ENCODE peak calls at places on chromosomes 3 and 15, in nine cellular contexts. W is tibial nerve, L is fibroblast of lung, Y is prostate gland, P is sigmoid colon, A is thyroid gland, K is A549, S is Panc1, I is left ventricle myocardium inferior. U is an unnamed sample.
A peak's percentile ranks its signal among the peaks of the same experiment; 100 is the strongest.

GRCh38 chr3:119413603-119414280 is 49.7 kb downstream of the TMEM39A start:
- DNase-seq in A (no peak), P (no peak), W (no peak), I (no peak), Y (no peak), S (no peak), K (no peak), L (no peak), U (no peak)

GRCh38 chr3:179544981-179545645 is 17.6 kb upstream of the ACTL6A start:
- DNase-seq in S (no peak), Y (no peak), I (no peak), W (no peak), A (no peak), K (no peak), P (no peak), L (peak; percentile 91), U (no peak)

GRCh38 chr3:66165679-66166078 is 55.1 kb upstream of the SLC25A26 start:
- DNase-seq in K (no peak), A (no peak), L (no peak), Y (no peak), W (no peak), I (no peak), S (no peak), P (no peak), U (no peak)

GRCh38 chr3:157354722-157355121 is 81.9 kb upstream of the PTX3 start:
- DNase-seq in P (no peak), A (no peak), S (no peak), W (no peak), L (no peak), I (no peak), Y (no peak), K (peak; percentile 24), U (no peak)

GRCh38 chr15:48696627-48697312 is 51.3 kb upstream of the FBN1 start:
- DNase-seq in P (no peak), W (no peak), Y (no peak), A (no peak), I (no peak), L (peak; percentile 60), S (no peak), K (no peak), U (no peak)

GRCh38 chr3:49469037-49469875 is 811 bp upstream of the DAG1 start:
- DNase-seq in W (peak; percentile 54), P (peak; percentile 93), I (peak; percentile 82), S (no peak), A (peak; percentile 88), K (peak; percentile 68), Y (peak; percentile 57), L (peak; percentile 81), U (peak; percentile 64)

GRCh38 chr3:96264701-96265100 is 549.7 kb upstream of the EPHA6 start:
- DNase-seq in Y (no peak), L (no peak), K (no peak), W (no peak), P (no peak), I (no peak), A (no peak), S (no peak), U (no peak)

GRCh38 chr3:160200328-160200727 is 24.9 kb upstream of the C3orf80 start:
- DNase-seq in S (no peak), L (no peak), I (no peak), Y (no peak), A (no peak), W (no peak), P (no peak), K (no peak), U (no peak)

GRCh38 chr15:45100884-45101622 is 12.9 kb downstream of the DUOX2 start:
- DNase-seq in Y (no peak), K (no peak), W (no peak), P (peak; percentile 13), I (no peak), A (no peak), L (no peak), S (no peak), U (no peak)

GRCh38 chr15:67746450-67746849 is 78.9 kb upstream of the SKOR1 start:
- DNase-seq in W (no peak), A (no peak), S (no peak), L (no peak), P (no peak), Y (peak; percentile 66), K (no peak), I (no peak), U (no peak)

GRCh38 chr15:70344666-70345065 is 246.9 kb upstream of the TLE3 start:
- DNase-seq in K (no peak), L (no peak), I (no peak), A (peak; percentile 46), P (no peak), Y (no peak), S (no peak), W (no peak), U (peak; percentile 68)

GRCh38 chr15:77495806-77496589 is 75.3 kb downstream of the HMG20A start:
- DNase-seq in L (peak; percentile 36), A (no peak), W (no peak), K (no peak), I (peak; percentile 40), S (no peak), Y (no peak), P (no peak), U (no peak)

GRCh38 chr15:39204031-39204430 is 376.8 kb upstream of the THBS1 start:
- DNase-seq in I (no peak), Y (no peak), S (no peak), K (no peak), P (no peak), A (no peak), L (peak; percentile 51), W (no peak), U (no peak)

GRCh38 chr3:121719423-121719822 is 30.1 kb downstream of the GOLGB1 start:
- DNase-seq in W (no peak), K (no peak), Y (no peak), P (no peak), I (no peak), A (no peak), L (no peak), S (no peak), U (no peak)

GRCh38 chr15:60397772-60398445 is at the start of gene ANXA2:
- DNase-seq in P (peak; percentile 95), A (peak; percentile 84), S (no peak), K (peak; percentile 95), L (peak; percentile 89), W (peak; percentile 71), I (peak; percentile 87), Y (peak; percentile 85), U (peak; percentile 87)

GRCh38 chr3:127172670-127173515 is 20.0 kb upstream of the PRR23E start:
- DNase-seq in Y (no peak), W (no peak), L (peak; percentile 86), K (no peak), A (peak; percentile 56), P (no peak), I (no peak), S (no peak), U (no peak)

GRCh38 chr15:51726302-51727073 is 11.0 kb downstream of the LYSMD2 start:
- DNase-seq in W (no peak), S (no peak), L (peak; percentile 87), Y (no peak), P (peak; percentile 91), K (peak; percentile 74), I (peak; percentile 43), A (peak; percentile 43), U (no peak)

GRCh38 chr3:132315851-132316250 is 1.4 kb upstream of the ACP3 start:
- DNase-seq in A (no peak), S (no peak), P (no peak), L (peak; percentile 39), W (no peak), Y (no peak), I (no peak), K (no peak), U (no peak)

GRCh38 chr15:45377630-45378148 is 655 bp downstream of the GATM start:
- DNase-seq in A (peak; percentile 62), P (peak; percentile 77), W (peak; percentile 18), Y (no peak), S (no peak), I (peak; percentile 54), K (no peak), L (no peak), U (peak; percentile 51)

GRCh38 chr3:105253225-105253624 is 113.5 kb upstream of the ALCAM start:
- DNase-seq in S (no peak), W (no peak), I (no peak), P (no peak), K (no peak), L (peak; percentile 59), A (peak; percentile 32), Y (peak; percentile 13), U (peak; percentile 51)

GRCh38 chr3:192879346-192880031 is 38.2 kb downstream of the MB21D2 start:
- DNase-seq in K (peak; percentile 87), S (peak; percentile 92), A (peak; percentile 16), L (peak; percentile 99), I (no peak), P (no peak), Y (no peak), W (no peak), U (no peak)

GRCh38 chr3:170506556-170506955 is 79.3 kb downstream of the SLC7A14 start:
- DNase-seq in W (no peak), Y (no peak), L (peak; percentile 53), A (peak; percentile 8), P (no peak), I (no peak), K (peak; percentile 68), S (no peak), U (no peak)

GRCh38 chr3:146653978-146654377 is 48.8 kb upstream of the PLSCR5 start:
- DNase-seq in P (no peak), W (no peak), A (no peak), I (no peak), L (no peak), Y (no peak), S (no peak), K (no peak), U (no peak)
- H3K4me1 ChIP-seq in P (no peaks in the 10 kb centered on the region), W (no peaks in the 10 kb centered on the region), A (no peaks in the 10 kb centered on the region), I (no peaks in the 10 kb centered on the region), L (no peaks in the 10 kb centered on the region), Y (no peaks in the 10 kb centered on the region), S (no peaks in the 10 kb centered on the region), K (no peaks in the 10 kb centered on the region), U (no peaks in the 10 kb centered on the region)

GRCh38 chr3:55484191-55484644 is 2.9 kb downstream of the WNT5A start:
- DNase-seq in P (no peak), Y (no peak), I (peak; percentile 12), K (no peak), S (no peak), W (no peak), A (no peak), L (peak; percentile 55), U (no peak)
- H3K4me3 ChIP-seq in P (no peak overlapping the region), Y (no peak overlapping the region), I (no peak overlapping the region), K (no peak overlapping the region), S (peak overlapping the region; percentile 30), W (no peak overlapping the region), A (no peak overlapping the region), L (peak overlapping the region; percentile 65), U (peak overlapping the region; percentile 84)

DNA sequence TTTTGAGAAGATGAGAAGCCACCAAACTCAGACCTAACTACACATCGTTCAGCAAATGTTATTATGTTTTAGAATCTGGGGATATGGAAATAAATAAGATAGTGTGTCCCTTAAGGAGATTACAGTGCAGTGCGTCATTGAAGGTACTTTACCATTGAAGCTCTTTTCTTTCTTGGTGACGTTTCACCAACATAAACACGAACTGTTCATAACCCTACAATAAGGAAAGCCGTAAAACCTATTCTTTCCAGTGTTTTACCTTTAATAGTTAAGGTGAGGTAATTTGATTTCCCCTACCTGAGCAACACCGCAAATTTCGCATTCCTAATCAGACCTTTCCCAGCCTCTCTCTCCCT is 818 bp downstream of the CCDC66 start:
- DNase-seq in I (no peak), W (no peak), Y (no peak), A (no peak), S (no peak), K (no peak), L (no peak), P (no peak), U (no peak)
- TF ChIP-seq CTCF in I (no peak), W (no peak), Y (no peak), A (no peak), S (peak; percentile 54), K (no peak), L (no peak), P (no peak), U (peak; percentile 0)

GRCh38 chr3:32432045-32432710 is 40.5 kb downstream of the CMTM7 start:
- DNase-seq in S (no peak), A (no peak), W (no peak), L (no peak), P (no peak), K (no peak), Y (no peak), I (no peak), U (peak; percentile 45)
- H3K4me1 ChIP-seq in S (peaks cover 7% of the 10 kb centered on the region), A (peaks cover 12% of the 10 kb centered on the region), W (peaks cover 20% of the 10 kb centered on the region), L (no peaks in the 10 kb centered on the region), P (no peaks in the 10 kb centered on the region), K (no peaks in the 10 kb centered on the region), Y (peaks cover 6% of the 10 kb centered on the region), I (no peaks in the 10 kb centered on the region), U (peaks cover 15% of the 10 kb centered on the region)